ENCODE peak calls at places on chromosomes 2 and 18, in ten cellular contexts. G, Y, P, E, X, O, J, W, L and R are unnamed samples.

GRCh38 chr2:206260427-206261012 is 13.9 kb upstream of the ZDBF2 start:
- DNase-seq in G (no peak), Y (peak), P (no peak), E (peak), X (no peak), O (no peak), J (peak), W (no peak), L (no peak), R (no peak)

GRCh38 chr2:111134082-111134481 is 13.4 kb downstream of the BCL2L11 start:
- DNase-seq in G (no peak), Y (no peak), P (no peak), E (no peak), X (no peak), O (no peak), J (no peak), W (no peak), L (no peak), R (no peak)

GRCh38 chr2:112033600-112033999 is 21.5 kb upstream of the TMEM87B start:
- DNase-seq in G (no peak), Y (peak), P (no peak), E (no peak), X (no peak), O (no peak), J (peak), W (no peak), L (peak), R (no peak)

GRCh38 chr2:74740395-74741075 is 86.5 kb downstream of the SEMA4F start:
- DNase-seq in G (no peak), Y (peak), P (peak), E (peak), X (peak), O (peak), J (peak), W (peak), L (no peak), R (no peak)

GRCh38 chr2:84735383-84735782 is 145.5 kb downstream of the TRABD2A start:
- DNase-seq in G (no peak), Y (no peak), P (no peak), E (no peak), X (no peak), O (no peak), J (no peak), W (no peak), L (no peak), R (no peak)

GRCh38 chr2:120208381-120209353 is 14.5 kb downstream of the TMEM185B start:
- DNase-seq in G (no peak), Y (no peak), P (no peak), E (no peak), X (no peak), O (no peak), J (no peak), W (no peak), L (no peak), R (no peak)

GRCh38 chr18:66749030-66749429 is 145.1 kb upstream of the CDH19 start:
- DNase-seq in G (no peak), Y (no peak), P (no peak), E (no peak), X (no peak), O (no peak), J (peak), W (no peak), L (no peak), R (no peak)

GRCh38 chr2:10009811-10010781 is 33.3 kb upstream of the KLF11 start:
- DNase-seq in G (no peak), Y (peak), P (no peak), E (no peak), X (peak), O (peak), J (peak), W (peak), L (peak), R (no peak)

GRCh38 chr2:207200136-207200535 is 34.4 kb upstream of the KLF7 start:
- DNase-seq in G (no peak), Y (no peak), P (no peak), E (no peak), X (no peak), O (no peak), J (no peak), W (no peak), L (no peak), R (no peak)

GRCh38 chr2:229921101-229921891 is 513 bp downstream of the TRIP12 start:
- DNase-seq in G (peak), Y (peak), P (no peak), E (peak), X (peak), O (peak), J (peak), W (no peak), L (peak), R (peak)

GRCh38 chr2:209610631-209611030 is 161.0 kb upstream of the UNC80 start:
- DNase-seq in G (no peak), Y (no peak), P (no peak), E (no peak), X (no peak), O (no peak), J (no peak), W (no peak), L (no peak), R (no peak)

GRCh38 chr18:53605198-53605597 is 619.3 kb downstream of the MBD2 start:
- DNase-seq in G (no peak), Y (no peak), P (no peak), E (no peak), X (no peak), O (peak), J (no peak), W (no peak), L (peak), R (no peak)

GRCh38 chr2:65096948-65097347 is 33.0 kb downstream of the RAB1A start:
- DNase-seq in G (no peak), Y (no peak), P (no peak), E (no peak), X (no peak), O (no peak), J (peak), W (no peak), L (no peak), R (no peak)

GRCh38 chr2:135709992-135710391 is 31.7 kb upstream of the UBXN4 start:
- DNase-seq in G (peak), Y (peak), P (no peak), E (peak), X (peak), O (no peak), J (peak), W (no peak), L (peak), R (peak)

GRCh38 chr2:197247083-197247482 is 63.5 kb downstream of the ANKRD44 start:
- DNase-seq in G (no peak), Y (no peak), P (no peak), E (no peak), X (no peak), O (no peak), J (no peak), W (no peak), L (no peak), R (peak)

GRCh38 chr2:26355038-26355995 is 8.7 kb upstream of the ADGRF3 start:
- DNase-seq in G (no peak), Y (peak), P (peak), E (peak), X (no peak), O (no peak), J (peak), W (peak), L (no peak), R (no peak)

GRCh38 chr18:67919316-67919715 is 402.8 kb upstream of the DSEL start:
- DNase-seq in G (no peak), Y (no peak), P (no peak), E (no peak), X (no peak), O (no peak), J (peak), W (no peak), L (no peak), R (no peak)

GRCh38 chr18:67485655-67486054 is 30.9 kb downstream of the DSEL start:
- DNase-seq in G (no peak), Y (no peak), P (no peak), E (no peak), X (no peak), O (no peak), J (no peak), W (no peak), L (no peak), R (no peak)

GRCh38 chr2:47265158-47265557 is 110.0 kb upstream of the STPG4 start:
- DNase-seq in G (no peak), Y (no peak), P (no peak), E (no peak), X (no peak), O (no peak), J (no peak), W (no peak), L (no peak), R (no peak)

GRCh38 chr2:159516241-159516758 is 100.0 kb downstream of the BAZ2B start:
- DNase-seq in G (no peak), Y (peak), P (peak), E (peak), X (no peak), O (no peak), J (peak), W (no peak), L (no peak), R (peak)

GRCh38 chr2:103734911-103735310 is 973.1 kb downstream of the TMEM182 start:
- DNase-seq in G (no peak), Y (no peak), P (no peak), E (no peak), X (no peak), O (no peak), J (no peak), W (no peak), L (no peak), R (no peak)

GRCh38 chr2:105780606-105781005 is 35.9 kb downstream of the NCK2 start:
- DNase-seq in G (no peak), Y (no peak), P (no peak), E (no peak), X (no peak), O (no peak), J (no peak), W (no peak), L (no peak), R (no peak)

GRCh38 chr18:77657651-77658308 is 408.1 kb downstream of the GALR1 start:
- DNase-seq in G (no peak), Y (no peak), P (no peak), E (no peak), X (no peak), O (peak), J (no peak), W (no peak), L (no peak), R (no peak)

GRCh38 chr2:3728104-3729054 is 25.0 kb downstream of the DCDC2C start:
- DNase-seq in G (peak), Y (peak), P (no peak), E (peak), X (no peak), O (no peak), J (peak), W (peak), L (peak), R (no peak)

GRCh38 chr18:63137999-63138448 is 181.5 kb downstream of the BCL2 start:
- DNase-seq in G (no peak), Y (no peak), P (no peak), E (no peak), X (peak), O (no peak), J (no peak), W (no peak), L (no peak), R (peak)

GRCh38 chr18:68083131-68083530 is 566.6 kb upstream of the DSEL start:
- DNase-seq in G (no peak), Y (peak), P (peak), E (no peak), X (no peak), O (no peak), J (peak), W (peak), L (no peak), R (no peak)

GRCh38 chr18:39751161-39751560 is 2185.6 kb upstream of the CELF4 start:
- DNase-seq in G (no peak), Y (peak), P (no peak), E (no peak), X (no peak), O (no peak), J (peak), W (no peak), L (no peak), R (no peak)

GRCh38 chr2:138518860-138519259 is 17.3 kb downstream of the SPOPL start:
- DNase-seq in G (no peak), Y (no peak), P (no peak), E (no peak), X (no peak), O (no peak), J (no peak), W (no peak), L (no peak), R (no peak)

GRCh38 chr2:168687314-168687713 is 115.1 kb upstream of the NOSTRIN start:
- DNase-seq in G (no peak), Y (peak), P (no peak), E (no peak), X (no peak), O (no peak), J (peak), W (no peak), L (no peak), R (peak)

GRCh38 chr18:43396266-43396665 is 119.0 kb upstream of the SYT4 start:
- DNase-seq in G (no peak), Y (peak), P (no peak), E (peak), X (no peak), O (no peak), J (peak), W (no peak), L (no peak), R (no peak)

GRCh38 chr2:120630031-120630701 is 105.5 kb upstream of the GLI2 start:
- DNase-seq in G (no peak), Y (no peak), P (no peak), E (no peak), X (no peak), O (no peak), J (no peak), W (no peak), L (no peak), R (no peak)

GRCh38 chr18:61946449-61946848 is 53.6 kb upstream of the RNF152 start:
- DNase-seq in G (no peak), Y (peak), P (no peak), E (no peak), X (no peak), O (no peak), J (peak), W (peak), L (no peak), R (no peak)

GRCh38 chr2:130302164-130302886 is 40.4 kb upstream of the IMP4 start:
- DNase-seq in G (no peak), Y (no peak), P (no peak), E (no peak), X (no peak), O (no peak), J (no peak), W (no peak), L (no peak), R (no peak)

GRCh38 chr18:55665506-55665905 is 77.5 kb upstream of the TCF4 start:
- DNase-seq in G (no peak), Y (no peak), P (no peak), E (no peak), X (no peak), O (no peak), J (no peak), W (no peak), L (no peak), R (no peak)

GRCh38 chr2:168449419-168449818 is 6.7 kb upstream of the CERS6 start:
- DNase-seq in G (no peak), Y (no peak), P (no peak), E (no peak), X (no peak), O (no peak), J (peak), W (no peak), L (no peak), R (no peak)

GRCh38 chr2:96264656-96265348 is 995 bp downstream of the TMEM127 start:
- DNase-seq in G (peak), Y (peak), P (no peak), E (peak), X (peak), O (peak), J (peak), W (no peak), L (peak), R (peak)
- TF ChIP-seq CTCF in G (peak), Y (peak), P (peak), E (peak), X (peak), O (no peak), J (peak), W (peak), L (no peak), R (peak)

GRCh38 chr2:85866165-85866659 is 22.6 kb downstream of the ST3GAL5 start:
- DNase-seq in G (no peak), Y (no peak), P (no peak), E (no peak), X (no peak), O (no peak), J (no peak), W (no peak), L (no peak), R (no peak)
- TF ChIP-seq CTCF in G (no peak), Y (no peak), P (no peak), E (no peak), X (no peak), O (no peak), J (no peak), W (no peak), L (no peak), R (no peak)

GRCh38 chr2:239401450-239402227 is 819 bp upstream of the HDAC4 start:
- DNase-seq in G (peak), Y (peak), P (peak), E (peak), X (peak), O (peak), J (peak), W (peak), L (peak), R (peak)
- TF ChIP-seq CTCF in G (no peak), Y (no peak), P (peak), E (no peak), X (no peak), O (no peak), J (no peak), W (peak), L (no peak), R (no peak)

GRCh38 chr2:204072443-204073324 is 136.1 kb downstream of the ICOS start:
- DNase-seq in G (peak), Y (no peak), P (no peak), E (no peak), X (no peak), O (no peak), J (peak), W (no peak), L (no peak), R (peak)
- TF ChIP-seq CTCF in G (peak), Y (peak), P (peak), E (no peak), X (peak), O (peak), J (peak), W (peak), L (no peak), R (peak)

GRCh38 chr2:42848270-42848669 is 55.9 kb upstream of the HAAO start:
- DNase-seq in G (no peak), Y (no peak), P (no peak), E (no peak), X (no peak), O (no peak), J (no peak), W (no peak), L (no peak), R (no peak)
- TF ChIP-seq CTCF in G (no peak), Y (no peak), P (no peak), E (no peak), X (no peak), O (no peak), J (no peak), W (no peak), L (no peak), R (no peak)

DNA sequence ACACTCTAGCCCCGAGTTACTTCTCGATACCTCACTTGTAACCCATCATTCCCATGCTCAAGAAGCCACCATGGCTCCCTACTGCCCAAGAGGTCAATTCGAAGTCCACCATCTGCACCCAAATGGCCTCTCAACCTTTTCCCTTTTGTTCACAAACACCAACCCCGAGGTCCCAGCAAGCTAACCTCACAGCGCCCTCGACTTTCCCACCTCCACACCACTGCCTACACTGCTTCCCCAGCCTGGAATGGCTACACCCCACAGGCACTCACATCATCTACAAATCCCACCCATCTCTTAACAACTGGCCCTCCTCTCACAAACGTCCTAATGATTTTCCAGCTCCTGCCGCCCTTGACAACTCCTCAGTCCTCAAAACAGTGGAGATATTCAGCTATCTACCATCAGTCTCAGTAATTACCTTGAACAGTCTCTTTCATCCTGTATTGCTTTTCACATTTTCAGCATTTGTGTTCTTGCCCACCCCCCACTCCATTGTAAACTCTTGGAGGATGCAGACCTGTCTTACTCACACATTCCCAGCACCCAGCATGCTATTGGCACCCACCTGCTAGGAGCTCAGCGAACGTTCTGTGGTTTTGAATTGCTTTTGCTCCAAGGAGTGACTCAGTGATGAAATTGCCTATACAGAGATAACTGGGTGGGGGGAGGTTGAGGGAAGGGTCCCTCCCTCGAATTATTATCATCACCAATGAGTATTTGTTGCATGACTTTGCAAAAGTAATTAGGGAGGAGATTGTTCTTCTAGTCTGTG is 106.8 kb downstream of the CYP26B1 start:
- DNase-seq in G (no peak), Y (no peak), P (peak), E (peak), X (no peak), O (no peak), J (peak), W (no peak), L (no peak), R (no peak)
- TF ChIP-seq CTCF in G (no peak), Y (no peak), P (no peak), E (no peak), X (no peak), O (no peak), J (no peak), W (no peak), L (no peak), R (no peak)

DNA sequence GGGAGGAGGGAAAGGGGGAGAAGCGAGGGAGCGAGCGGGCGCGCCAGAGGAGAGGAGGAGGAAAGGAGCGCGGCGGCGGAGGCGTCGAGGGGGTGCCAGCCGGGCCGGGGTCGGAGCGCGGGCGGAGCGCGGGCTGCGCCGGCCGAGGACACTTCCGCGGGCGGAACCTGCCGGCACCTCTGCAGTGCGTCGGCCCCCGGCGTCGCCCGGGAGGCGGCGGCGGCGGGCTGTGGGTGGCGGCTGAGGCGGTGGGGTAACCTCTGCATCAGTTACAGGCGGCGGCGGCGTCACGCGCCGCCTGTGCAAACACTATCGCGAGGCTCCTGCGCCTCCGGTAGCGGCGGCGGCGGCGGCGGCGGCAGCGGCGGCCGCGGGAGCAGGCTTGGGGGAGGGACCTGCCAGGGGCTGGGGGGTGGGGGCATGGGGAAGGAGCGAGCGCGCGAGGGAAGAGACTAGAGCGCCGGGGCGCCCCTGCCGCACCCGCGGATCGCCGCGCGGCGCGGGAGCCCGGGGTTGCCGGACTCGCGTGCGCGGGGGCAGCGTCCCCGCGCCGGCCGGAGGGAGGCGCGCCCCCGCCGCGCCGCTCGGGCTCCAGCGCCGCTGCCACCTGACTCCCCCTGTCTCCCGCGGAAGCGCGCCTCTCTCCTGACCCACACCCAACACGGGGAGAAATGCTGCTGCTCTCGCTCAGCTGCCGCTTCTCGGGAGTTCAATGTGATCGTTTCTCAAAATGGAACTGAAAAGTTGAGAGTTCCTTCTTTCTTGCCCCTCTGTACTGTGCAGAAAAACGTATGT is at the start of gene TLK1:
- DNase-seq in G (peak), Y (peak), P (no peak), E (peak), X (peak), O (peak), J (peak), W (peak), L (peak), R (peak)
- TF ChIP-seq CTCF in G (no peak), Y (no peak), P (peak), E (no peak), X (no peak), O (peak), J (no peak), W (no peak), L (no peak), R (no peak)

GRCh38 chr2:102187191-102188150 is 648 bp downstream of the IL1RL2 start:
- DNase-seq in G (peak), Y (peak), P (no peak), E (peak), X (peak), O (peak), J (peak), W (no peak), L (peak), R (peak)
- TF ChIP-seq CTCF in G (no peak), Y (peak), P (peak), E (peak), X (peak), O (peak), J (peak), W (peak), L (peak), R (no peak)